ENCODE peak calls at places on chromosomes 16 and 17, in ten cellular contexts. C is IMR-90, O is H1, Z is astrocyte, X is kidney, J is colonic mucosa, B is MM.1S, I is SK-N-MC, S is endothelial cell of umbilical vein, A is HCT116. H is an unnamed sample.

GRCh38 chr17:42311240-42312034 is 23.1 kb downstream of the STAT5A start:
- DNase-seq in C (peak), O (no peak), Z (peak), X (peak), J (peak), B (no peak), I (no peak), S (no peak), A (no peak), H (no peak)

GRCh38 chr17:47423406-47424295 is 99.9 kb downstream of the EFCAB13 start:
- DNase-seq in C (no peak), O (peak), Z (peak), X (peak), J (peak), B (no peak), I (no peak), S (peak), A (no peak), H (no peak)

GRCh38 chr17:53628011-53628410 is 194.7 kb upstream of the KIF2B start:
- DNase-seq in C (peak), O (no peak), Z (peak), X (no peak), J (no peak), B (peak), I (no peak), S (no peak), A (no peak), H (peak)

GRCh38 chr17:29837531-29837930 is 92.5 kb downstream of the SSH2 start:
- DNase-seq in C (no peak), O (no peak), Z (no peak), X (no peak), J (peak), B (no peak), I (no peak), S (no peak), A (no peak), H (no peak)

GRCh38 chr17:1951920-1952319 is 73.2 kb downstream of the RTN4RL1 start:
- DNase-seq in C (no peak), O (no peak), Z (no peak), X (no peak), J (no peak), B (no peak), I (no peak), S (no peak), A (no peak), H (no peak)

GRCh38 chr17:15255713-15256454 is 9.2 kb downstream of the PMP22 start:
- DNase-seq in C (peak), O (no peak), Z (peak), X (no peak), J (no peak), B (no peak), I (no peak), S (no peak), A (no peak), H (no peak)

GRCh38 chr16:15790458-15790857 is 66.4 kb downstream of the MYH11 start:
- DNase-seq in C (no peak), O (no peak), Z (no peak), X (no peak), J (no peak), B (no peak), I (no peak), S (peak), A (no peak), H (no peak)

GRCh38 chr16:85448557-85449194 is 164.4 kb upstream of the GSE1 start:
- DNase-seq in C (no peak), O (no peak), Z (no peak), X (no peak), J (peak), B (peak), I (no peak), S (no peak), A (no peak), H (no peak)

GRCh38 chr17:29949708-29950107 is 8.3 kb downstream of the EFCAB5 start:
- DNase-seq in C (no peak), O (no peak), Z (no peak), X (no peak), J (no peak), B (no peak), I (no peak), S (no peak), A (no peak), H (no peak)

GRCh38 chr17:7083592-7083991 is 3.5 kb upstream of the CLEC10A start:
- DNase-seq in C (peak), O (no peak), Z (peak), X (no peak), J (no peak), B (no peak), I (no peak), S (peak), A (no peak), H (no peak)

GRCh38 chr17:62343764-62344163 is 36.6 kb upstream of the EFCAB3 start:
- DNase-seq in C (no peak), O (no peak), Z (no peak), X (no peak), J (no peak), B (no peak), I (no peak), S (no peak), A (no peak), H (no peak)

GRCh38 chr16:81582655-81583441 is 138.2 kb downstream of the CMIP start:
- DNase-seq in C (no peak), O (no peak), Z (no peak), X (peak), J (no peak), B (no peak), I (no peak), S (no peak), A (no peak), H (no peak)
- H3K27ac ChIP-seq in C (no peak), O (peak), Z (no peak), X (no peak), J (peak), B (no peak), I (no peak), S (no peak), A (peak), H (peak)

GRCh38 chr16:30984669-30985400 is at the start of gene HSD3B7:
- DNase-seq in C (peak), O (peak), Z (peak), X (peak), J (peak), B (peak), I (peak), S (peak), A (peak), H (no peak)
- H3K9ac ChIP-seq in C (peak), O (peak), Z (peak), X (peak), J (peak), B (no peak), I (no peak), S (no peak), A (peak), H (no peak)

GRCh38 chr17:76627510-76627909 is 16.0 kb downstream of the ST6GALNAC1 start:
- DNase-seq in C (no peak), O (no peak), Z (no peak), X (no peak), J (no peak), B (no peak), I (no peak), S (no peak), A (no peak), H (no peak)

GRCh38 chr17:76626442-76626841 is 17.1 kb downstream of the ST6GALNAC1 start:
- DNase-seq in C (no peak), O (no peak), Z (no peak), X (no peak), J (no peak), B (no peak), I (no peak), S (no peak), A (no peak), H (no peak)

GRCh38 chr17:76617838-76618237 is 25.7 kb downstream of the ST6GALNAC1 start:
- DNase-seq in C (no peak), O (no peak), Z (no peak), X (no peak), J (no peak), B (no peak), I (no peak), S (no peak), A (no peak), H (no peak)

GRCh38 chr17:76625496-76625895 is 18.1 kb downstream of the ST6GALNAC1 start:
- DNase-seq in C (no peak), O (no peak), Z (no peak), X (no peak), J (no peak), B (no peak), I (no peak), S (no peak), A (no peak), H (no peak)

DNA sequence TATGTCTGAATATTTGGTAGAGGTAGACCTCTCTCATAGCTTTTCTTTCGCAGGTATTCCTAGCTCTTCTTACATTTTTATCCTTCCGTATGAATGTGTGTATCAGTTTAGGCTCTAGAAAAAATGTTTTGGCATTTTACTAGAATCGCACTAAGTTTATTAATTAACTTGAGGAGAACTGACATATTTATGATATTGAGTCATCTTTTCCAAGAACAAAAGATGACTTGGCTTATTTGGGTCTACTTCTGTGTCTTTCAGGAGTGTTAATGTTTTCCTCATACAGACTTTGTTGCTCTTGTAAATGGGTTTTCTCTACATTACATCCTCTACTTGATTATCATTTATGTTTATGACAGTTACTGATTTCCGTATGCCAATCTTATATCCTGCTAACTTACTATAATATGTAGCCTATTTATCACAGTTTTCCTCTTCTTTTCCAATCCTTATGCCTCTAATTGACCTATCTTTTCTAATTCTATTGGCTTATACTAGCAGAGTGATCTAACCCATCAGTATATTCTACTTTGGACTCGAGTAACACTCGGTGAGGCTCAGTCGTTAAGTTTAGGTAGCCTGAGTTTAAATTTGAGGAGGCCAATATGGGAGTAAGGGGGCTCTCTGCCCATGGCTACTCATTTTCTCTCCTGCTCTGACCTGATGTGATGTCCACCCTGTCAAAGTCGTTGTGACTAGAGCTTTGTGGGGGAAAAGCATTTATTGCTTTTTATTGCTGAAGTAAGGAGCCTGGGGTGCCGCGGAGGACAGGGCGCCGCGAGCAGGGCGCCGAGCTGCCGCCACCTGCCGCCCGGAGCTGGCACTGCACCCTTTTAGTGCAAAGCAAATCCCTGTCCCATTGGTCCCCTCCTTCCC is 20.0 kb downstream of the ST6GALNAC1 start:
- DNase-seq in C (peak), O (peak), Z (peak), X (peak), J (peak), B (peak), I (peak), S (peak), A (peak), H (no peak)
- H3K27ac ChIP-seq in C (no peak), O (no peak), Z (no peak), X (no peak), J (no peak), B (no peak), I (no peak), S (peak), A (peak), H (peak)

GRCh38 chr17:79843917-79844815 is 4.9 kb upstream of the CBX4 start:
- DNase-seq in C (peak), O (peak), Z (peak), X (peak), J (peak), B (no peak), I (no peak), S (peak), A (no peak), H (no peak)
- H3K9ac ChIP-seq in C (peak), O (no peak), Z (peak), X (peak), J (peak), B (no peak), I (no peak), S (peak), A (peak), H (peak)

GRCh38 chr17:39652635-39653315 is 12.4 kb upstream of the TCAP start:
- DNase-seq in C (no peak), O (no peak), Z (no peak), X (no peak), J (no peak), B (no peak), I (no peak), S (peak), A (no peak), H (no peak)

GRCh38 chr17:39653662-39654331 is 11.4 kb upstream of the TCAP start:
- DNase-seq in C (no peak), O (peak), Z (no peak), X (peak), J (peak), B (peak), I (no peak), S (peak), A (no peak), H (no peak)

GRCh38 chr17:39651908-39652634 is 13.1 kb upstream of the TCAP start:
- DNase-seq in C (no peak), O (no peak), Z (no peak), X (no peak), J (no peak), B (no peak), I (no peak), S (peak), A (no peak), H (no peak)

GRCh38 chr17:39655105-39655504 is 10.0 kb upstream of the TCAP start:
- DNase-seq in C (no peak), O (no peak), Z (no peak), X (no peak), J (no peak), B (no peak), I (no peak), S (no peak), A (no peak), H (no peak)

DNA sequence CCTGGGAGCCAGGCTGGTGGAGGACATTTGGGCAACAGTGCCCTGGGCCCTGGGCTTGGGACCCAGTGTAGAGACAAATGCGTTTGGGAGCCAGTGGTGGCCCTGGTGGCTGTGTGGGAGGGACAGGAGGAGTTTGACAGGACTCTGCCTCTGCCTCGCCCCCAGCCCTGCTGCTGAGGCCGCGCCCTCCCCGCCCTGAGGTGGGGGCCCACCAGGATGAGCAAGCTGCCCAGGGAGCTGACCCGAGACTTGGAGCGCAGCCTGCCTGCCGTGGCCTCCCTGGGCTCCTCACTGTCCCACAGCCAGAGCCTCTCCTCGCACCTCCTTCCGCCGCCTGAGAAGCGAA is 11.9 kb upstream of the TCAP start:
- DNase-seq in C (no peak), O (no peak), Z (no peak), X (no peak), J (no peak), B (no peak), I (no peak), S (no peak), A (no peak), H (no peak)
- H3K27ac ChIP-seq in C (no peak), O (peak), Z (no peak), X (no peak), J (no peak), B (no peak), I (peak), S (no peak), A (no peak), H (no peak)

GRCh38 chr17:35797370-35797769 is 1.9 kb upstream of the MMP28 start:
- DNase-seq in C (no peak), O (peak), Z (no peak), X (no peak), J (no peak), B (no peak), I (no peak), S (no peak), A (no peak), H (no peak)
- H3K9ac ChIP-seq in C (no peak), O (no peak), Z (no peak), X (no peak), J (no peak), B (no peak), I (no peak), S (no peak), A (no peak), H (no peak)

GRCh38 chr17:79948918-79949645 is 86.6 kb downstream of the TBC1D16 start:
- DNase-seq in C (no peak), O (peak), Z (no peak), X (peak), J (no peak), B (no peak), I (no peak), S (no peak), A (no peak), H (no peak)
- H3K27ac ChIP-seq in C (no peak), O (peak), Z (no peak), X (no peak), J (no peak), B (no peak), I (peak), S (no peak), A (no peak), H (no peak)

DNA sequence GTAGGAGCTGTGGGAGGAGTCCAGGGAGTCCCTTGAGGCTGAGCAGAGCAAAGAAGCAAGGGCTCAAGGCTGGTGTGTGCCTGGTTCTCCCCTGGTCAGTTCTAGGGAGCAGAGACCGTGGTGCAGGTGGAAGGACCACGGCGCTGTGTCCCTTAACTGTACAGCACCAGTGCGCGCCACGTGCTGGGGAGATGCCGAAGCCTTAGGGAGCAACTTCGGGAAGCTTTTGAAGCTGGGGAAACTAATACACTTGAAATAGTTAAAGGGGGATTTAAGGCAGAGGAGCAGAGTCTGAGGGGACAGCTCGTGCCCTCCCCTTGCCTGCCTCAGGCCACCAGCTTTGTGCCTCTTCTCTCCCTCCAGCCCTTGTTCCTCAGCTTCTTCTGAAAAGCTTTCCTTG is 27.5 kb downstream of the MINK1 start:
- DNase-seq in C (no peak), O (no peak), Z (no peak), X (no peak), J (no peak), B (no peak), I (no peak), S (no peak), A (no peak), H (no peak)
- H3K9ac ChIP-seq in C (no peak), O (no peak), Z (no peak), X (no peak), J (no peak), B (no peak), I (no peak), S (no peak), A (no peak), H (peak)

DNA sequence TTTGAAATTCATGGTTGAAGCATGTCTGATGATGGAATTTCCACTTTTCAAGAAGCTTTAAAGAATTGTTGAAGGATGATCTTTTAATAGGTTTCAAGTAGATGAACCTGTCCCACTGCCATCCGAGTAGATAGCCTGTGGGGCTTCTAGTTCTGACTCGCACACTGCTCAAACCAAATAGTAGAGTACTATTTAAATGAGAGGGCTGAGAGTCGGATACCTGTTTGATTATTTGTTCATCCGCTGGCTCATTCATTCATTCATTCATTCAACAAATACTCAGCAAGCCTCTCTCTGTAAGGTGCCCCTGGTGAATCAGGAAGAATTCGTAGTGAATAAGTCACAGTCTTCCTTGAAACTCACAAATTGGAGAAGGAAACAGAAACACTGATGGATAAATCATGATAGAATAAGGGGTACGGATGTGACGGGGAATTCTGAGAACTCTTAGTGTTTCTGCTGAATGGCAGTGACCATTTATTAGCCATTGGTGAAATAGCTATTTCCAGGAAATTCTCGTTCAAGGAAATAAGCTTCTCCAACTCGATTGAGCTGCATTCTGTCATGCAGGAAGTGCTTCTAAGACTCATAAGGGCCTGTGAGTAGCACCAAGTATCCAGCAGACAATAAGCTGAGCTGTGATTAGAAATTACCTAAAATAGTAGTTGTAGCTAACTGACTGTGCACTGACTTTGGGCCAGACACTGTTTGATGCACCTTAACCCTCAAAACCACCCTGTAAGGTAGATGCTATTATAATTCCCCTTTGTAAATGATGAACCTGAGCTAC is 108.0 kb upstream of the IRX5 start:
- DNase-seq in C (no peak), O (no peak), Z (no peak), X (no peak), J (no peak), B (no peak), I (no peak), S (no peak), A (no peak), H (no peak)
- H3K27ac ChIP-seq in C (no peak), O (no peak), Z (no peak), X (no peak), J (no peak), B (no peak), I (no peak), S (no peak), A (no peak), H (no peak)